ENCODE peak calls at places on chromosomes 6 and 20, in seven cellular contexts. U, B, F, O, J, L and W are unnamed samples.

GRCh38 chr20:32549842-32550241 is 35.3 kb downstream of the NOL4L start:
- DNase-seq in U (no peak), B (no peak), F (no peak), O (no peak), J (no peak), L (no peak), W (no peak)

GRCh38 chr20:10731190-10731955 is 57.6 kb upstream of the JAG1 start:
- DNase-seq in U (no peak), B (no peak), F (no peak), O (no peak), J (peak), L (no peak), W (no peak)

GRCh38 chr6:16781348-16782169 is 20.3 kb upstream of the ATXN1 start:
- DNase-seq in U (no peak), B (no peak), F (no peak), O (no peak), J (no peak), L (no peak), W (no peak)

GRCh38 chr6:159307246-159307790 is 138.1 kb downstream of the FNDC1 start:
- DNase-seq in U (no peak), B (no peak), F (no peak), O (no peak), J (peak), L (no peak), W (no peak)

GRCh38 chr20:4180355-4180754 is 165.0 kb upstream of the RNF24 start:
- DNase-seq in U (no peak), B (no peak), F (no peak), O (no peak), J (no peak), L (no peak), W (no peak)

GRCh38 chr6:163745566-163746400 is 331.3 kb downstream of the QKI start:
- DNase-seq in U (peak), B (peak), F (peak), O (no peak), J (peak), L (no peak), W (no peak)

GRCh38 chr6:55182016-55182650 is 7.8 kb downstream of the HCRTR2 start:
- DNase-seq in U (no peak), B (no peak), F (no peak), O (no peak), J (peak), L (no peak), W (no peak)

GRCh38 chr6:13470240-13471140 is 16.9 kb downstream of the GFOD1 start:
- DNase-seq in U (no peak), B (no peak), F (no peak), O (no peak), J (no peak), L (no peak), W (no peak)

GRCh38 chr6:165232277-165232654 is 77.1 kb downstream of the C6orf118 start:
- DNase-seq in U (no peak), B (no peak), F (no peak), O (no peak), J (no peak), L (no peak), W (no peak)

GRCh38 chr20:1950836-1951235 is 43.0 kb downstream of the PDYN start:
- DNase-seq in U (no peak), B (no peak), F (no peak), O (no peak), J (no peak), L (no peak), W (no peak)

GRCh38 chr6:12490904-12491571 is 200.9 kb downstream of the EDN1 start:
- DNase-seq in U (no peak), B (peak), F (no peak), O (no peak), J (peak), L (no peak), W (peak)

GRCh38 chr20:16821211-16822089 is 73.3 kb downstream of the OTOR start:
- DNase-seq in U (no peak), B (no peak), F (no peak), O (no peak), J (peak), L (no peak), W (no peak)

GRCh38 chr6:122393339-122393896 is 6.0 kb upstream of the HSF2 start:
- DNase-seq in U (no peak), B (no peak), F (no peak), O (no peak), J (no peak), L (no peak), W (no peak)

GRCh38 chr6:14274552-14275492 is 157.2 kb downstream of the CD83 start:
- DNase-seq in U (no peak), B (no peak), F (no peak), O (no peak), J (peak), L (peak), W (no peak)

GRCh38 chr6:132456700-132457143 is 55.4 kb upstream of the MOXD1 start:
- DNase-seq in U (no peak), B (no peak), F (peak), O (no peak), J (no peak), L (peak), W (no peak)

GRCh38 chr20:60262967-60263603 is 304.9 kb downstream of the CDH26 start:
- DNase-seq in U (no peak), B (no peak), F (no peak), O (no peak), J (no peak), L (no peak), W (no peak)

GRCh38 chr6:2244261-2245102 is 923 bp downstream of the GMDS start:
- DNase-seq in U (no peak), B (no peak), F (no peak), O (no peak), J (no peak), L (no peak), W (no peak)

GRCh38 chr20:10668677-10669368 is 5.0 kb downstream of the JAG1 start:
- DNase-seq in U (no peak), B (no peak), F (no peak), O (no peak), J (no peak), L (no peak), W (no peak)

GRCh38 chr20:64090165-64090564 is 6.0 kb upstream of the LKAAEAR1 start:
- DNase-seq in U (no peak), B (no peak), F (no peak), O (no peak), J (no peak), L (no peak), W (no peak)

GRCh38 chr20:10316582-10316981 is 98.0 kb downstream of the SNAP25 start:
- DNase-seq in U (no peak), B (no peak), F (no peak), O (no peak), J (no peak), L (no peak), W (no peak)

GRCh38 chr6:66307490-66307889 is 600.5 kb upstream of the EYS start:
- DNase-seq in U (no peak), B (no peak), F (no peak), O (no peak), J (no peak), L (no peak), W (no peak)

GRCh38 chr6:80376411-80376810 is 269.9 kb downstream of the BCKDHB start:
- DNase-seq in U (no peak), B (no peak), F (no peak), O (no peak), J (peak), L (no peak), W (no peak)

GRCh38 chr20:47854687-47855212 is 69.5 kb upstream of the SULF2 start:
- DNase-seq in U (no peak), B (peak), F (no peak), O (no peak), J (peak), L (no peak), W (no peak)

GRCh38 chr6:152295346-152295745 is 341.8 kb downstream of the SYNE1 start:
- DNase-seq in U (peak), B (peak), F (no peak), O (no peak), J (peak), L (no peak), W (no peak)

GRCh38 chr6:29734046-29735018 is 11.1 kb downstream of the HLA-F start:
- DNase-seq in U (no peak), B (no peak), F (no peak), O (no peak), J (no peak), L (no peak), W (no peak)

GRCh38 chr6:7051780-7052440 is 55.9 kb upstream of the RREB1 start:
- DNase-seq in U (no peak), B (no peak), F (peak), O (no peak), J (peak), L (peak), W (peak)

GRCh38 chr6:34981951-34982350 is 92.9 kb downstream of the ANKS1A start:
- DNase-seq in U (no peak), B (no peak), F (no peak), O (no peak), J (peak), L (no peak), W (no peak)

GRCh38 chr20:45268531-45268930 is 14.2 kb upstream of the SLPI start:
- DNase-seq in U (no peak), B (no peak), F (no peak), O (no peak), J (no peak), L (no peak), W (no peak)

GRCh38 chr20:62246872-62247652 is 8.7 kb downstream of the OSBPL2 start:
- DNase-seq in U (no peak), B (no peak), F (no peak), O (no peak), J (no peak), L (no peak), W (no peak)

GRCh38 chr6:136477548-136477947 is 72.7 kb downstream of the MAP7 start:
- DNase-seq in U (no peak), B (no peak), F (no peak), O (no peak), J (no peak), L (no peak), W (no peak)

GRCh38 chr20:9319687-9320384 is 194.6 kb upstream of the LAMP5 start:
- DNase-seq in U (no peak), B (no peak), F (no peak), O (no peak), J (peak), L (no peak), W (no peak)

GRCh38 chr6:121434037-121434770 is 1.2 kb upstream of the GJA1 start:
- DNase-seq in U (no peak), B (no peak), F (no peak), O (no peak), J (no peak), L (no peak), W (no peak)

GRCh38 chr6:100093405-100093804 is 99.4 kb upstream of the MCHR2 start:
- DNase-seq in U (no peak), B (no peak), F (no peak), O (no peak), J (no peak), L (no peak), W (no peak)

GRCh38 chr6:100100776-100101175 is 106.8 kb upstream of the MCHR2 start:
- DNase-seq in U (no peak), B (no peak), F (no peak), O (no peak), J (no peak), L (no peak), W (no peak)

GRCh38 chr6:100096936-100097335 is 102.9 kb upstream of the MCHR2 start:
- DNase-seq in U (no peak), B (no peak), F (no peak), O (no peak), J (no peak), L (no peak), W (no peak)

GRCh38 chr6:100099189-100100074 is 105.4 kb upstream of the MCHR2 start:
- DNase-seq in U (no peak), B (no peak), F (no peak), O (no peak), J (no peak), L (no peak), W (no peak)

GRCh38 chr6:100096356-100096755 is 102.3 kb upstream of the MCHR2 start:
- DNase-seq in U (no peak), B (no peak), F (no peak), O (no peak), J (no peak), L (no peak), W (no peak)
- H3K4me3 ChIP-seq in U (no peak), B (no peak), F (no peak), O (no peak), J (no peak), L (no peak), W (no peak)

GRCh38 chr6:107665386-107665785 is 158.7 kb downstream of the SCML4 start:
- DNase-seq in U (no peak), B (no peak), F (no peak), O (no peak), J (peak), L (no peak), W (no peak)

GRCh38 chr6:107663308-107663707 is 160.8 kb downstream of the SCML4 start:
- DNase-seq in U (no peak), B (no peak), F (no peak), O (no peak), J (no peak), L (no peak), W (no peak)

GRCh38 chr6:107668826-107669474 is 155.2 kb downstream of the SCML4 start:
- DNase-seq in U (no peak), B (no peak), F (no peak), O (no peak), J (no peak), L (no peak), W (no peak)

GRCh38 chr6:107667790-107668189 is 156.3 kb downstream of the SCML4 start:
- DNase-seq in U (no peak), B (no peak), F (no peak), O (no peak), J (no peak), L (no peak), W (no peak)

GRCh38 chr6:107666084-107666981 is 157.8 kb downstream of the SCML4 start:
- DNase-seq in U (no peak), B (no peak), F (no peak), O (no peak), J (peak), L (no peak), W (no peak)
- H3K27ac ChIP-seq in U (peak), B (peak), F (peak), O (no peak), J (no peak), L (no peak), W (no peak)

DNA sequence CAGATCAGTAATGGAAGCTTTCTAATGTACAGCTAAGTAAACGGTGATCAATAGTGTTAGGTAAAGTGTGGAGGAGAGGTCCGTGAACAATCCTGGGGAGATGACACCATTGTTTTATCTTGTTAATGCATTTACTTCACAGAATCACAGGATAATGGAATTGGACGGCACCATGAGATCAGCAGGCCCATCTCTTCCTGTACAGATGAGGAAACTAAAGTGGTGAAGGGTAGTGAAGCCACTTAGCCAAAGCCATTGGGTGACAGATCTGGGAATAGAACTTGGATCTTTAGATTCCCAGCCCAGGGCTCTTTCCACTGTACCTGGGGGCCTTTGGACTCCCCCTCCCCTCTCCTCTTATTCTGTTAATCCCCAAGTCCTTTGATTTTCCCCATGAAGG is 26.2 kb upstream of the IER3 start:
- DNase-seq in U (no peak), B (no peak), F (no peak), O (no peak), J (no peak), L (no peak), W (no peak)
- H3K4me3 ChIP-seq in U (no peak), B (no peak), F (no peak), O (no peak), J (no peak), L (no peak), W (no peak)

GRCh38 chr6:106910999-106911949 is 63.3 kb downstream of the CD24 start:
- DNase-seq in U (no peak), B (no peak), F (no peak), O (no peak), J (no peak), L (no peak), W (no peak)
- H3K27ac ChIP-seq in U (no peak), B (no peak), F (no peak), O (peak), J (no peak), L (no peak), W (no peak)

GRCh38 chr6:25960689-25961088 is 1.9 kb upstream of the TRIM38 start:
- DNase-seq in U (no peak), B (no peak), F (no peak), O (no peak), J (no peak), L (no peak), W (no peak)

GRCh38 chr6:25956231-25956630 is 6.4 kb upstream of the TRIM38 start:
- DNase-seq in U (no peak), B (no peak), F (no peak), O (no peak), J (no peak), L (no peak), W (no peak)

GRCh38 chr6:25961619-25962367 is 809 bp upstream of the TRIM38 start:
- DNase-seq in U (peak), B (no peak), F (no peak), O (no peak), J (no peak), L (no peak), W (no peak)

GRCh38 chr6:25959890-25960531 is 2.6 kb upstream of the TRIM38 start:
- DNase-seq in U (no peak), B (no peak), F (no peak), O (no peak), J (peak), L (no peak), W (no peak)

GRCh38 chr6:25958700-25959162 is 3.9 kb upstream of the TRIM38 start:
- DNase-seq in U (no peak), B (no peak), F (no peak), O (no peak), J (no peak), L (no peak), W (no peak)
- H3K4me3 ChIP-seq in U (no peak), B (no peak), F (no peak), O (no peak), J (no peak), L (no peak), W (no peak)

GRCh38 chr6:154292855-154293519 is 63.6 kb downstream of the IPCEF1 start:
- DNase-seq in U (no peak), B (peak), F (no peak), O (no peak), J (peak), L (no peak), W (no peak)

GRCh38 chr6:154297210-154297609 is 59.4 kb downstream of the IPCEF1 start:
- DNase-seq in U (no peak), B (no peak), F (no peak), O (no peak), J (no peak), L (no peak), W (no peak)

GRCh38 chr6:154295733-154296132 is 60.9 kb downstream of the IPCEF1 start:
- DNase-seq in U (no peak), B (no peak), F (no peak), O (no peak), J (no peak), L (no peak), W (no peak)

GRCh38 chr6:154289818-154290508 is 66.6 kb downstream of the IPCEF1 start:
- DNase-seq in U (no peak), B (no peak), F (no peak), O (no peak), J (no peak), L (no peak), W (no peak)

DNA sequence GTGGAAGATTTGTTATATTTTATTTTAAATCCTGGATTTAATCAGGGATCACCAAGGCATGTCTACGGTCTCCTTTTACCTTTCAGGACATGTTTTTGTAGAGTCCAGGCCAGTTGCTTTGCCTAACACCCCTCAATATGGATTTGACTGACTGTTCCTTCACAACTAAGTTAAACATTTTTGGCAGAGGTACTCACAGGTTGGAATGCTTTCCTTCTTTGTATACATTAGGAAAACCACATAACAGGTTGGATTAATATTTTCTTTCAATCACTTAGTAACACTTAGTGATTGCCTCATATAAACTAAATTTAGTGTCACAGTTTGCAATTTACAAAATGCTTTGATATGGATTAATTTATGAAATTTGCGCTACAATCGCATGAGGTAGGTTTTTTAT is 64.5 kb downstream of the IPCEF1 start:
- DNase-seq in U (no peak), B (no peak), F (no peak), O (no peak), J (peak), L (no peak), W (no peak)
- H3K27ac ChIP-seq in U (no peak), B (peak), F (no peak), O (no peak), J (peak), L (no peak), W (no peak)

GRCh38 chr6:21350917-21351316 is 242.6 kb upstream of the SOX4 start:
- DNase-seq in U (no peak), B (no peak), F (no peak), O (no peak), J (no peak), L (no peak), W (no peak)
- H3K4me3 ChIP-seq in U (no peak), B (no peak), F (no peak), O (no peak), J (no peak), L (no peak), W (no peak)

GRCh38 chr6:154302111-154302752 is 54.4 kb downstream of the IPCEF1 start:
- DNase-seq in U (no peak), B (peak), F (no peak), O (no peak), J (peak), L (no peak), W (no peak)
- H3K27ac ChIP-seq in U (peak), B (peak), F (no peak), O (no peak), J (peak), L (no peak), W (no peak)

GRCh38 chr6:149472241-149472640 is 12.6 kb downstream of the ZC3H12D start:
- DNase-seq in U (no peak), B (no peak), F (no peak), O (no peak), J (no peak), L (no peak), W (no peak)

GRCh38 chr6:149470948-149471347 is 13.9 kb downstream of the ZC3H12D start:
- DNase-seq in U (no peak), B (no peak), F (no peak), O (no peak), J (no peak), L (no peak), W (no peak)

GRCh38 chr6:149471801-149472200 is 13.0 kb downstream of the ZC3H12D start:
- DNase-seq in U (no peak), B (no peak), F (no peak), O (no peak), J (no peak), L (no peak), W (no peak)

GRCh38 chr6:149474108-149474935 is 10.5 kb downstream of the ZC3H12D start:
- DNase-seq in U (no peak), B (no peak), F (no peak), O (no peak), J (no peak), L (no peak), W (no peak)

GRCh38 chr6:149473080-149474052 is 11.4 kb downstream of the ZC3H12D start:
- DNase-seq in U (no peak), B (no peak), F (peak), O (no peak), J (no peak), L (no peak), W (no peak)
- H3K4me3 ChIP-seq in U (no peak), B (no peak), F (no peak), O (no peak), J (no peak), L (no peak), W (no peak)